ENCODE peak calls at places on chromosome 12, in five cellular contexts. R, J, U, C and T are unnamed samples.

GRCh38 chr12:105947906-105948305 is 190.8 kb downstream of the NUAK1 start:
- DNase-seq in J (no peak), C (no peak), U (no peak), R (no peak), T (no peak)

GRCh38 chr12:113184900-113185179 is 438 bp downstream of the DDX54 start:
- DNase-seq in J (peak), U (peak), C (peak), R (peak), T (peak)

GRCh38 chr12:43459285-43459684 is 92.7 kb downstream of the ADAMTS20 start:
- DNase-seq in J (no peak), C (no peak), R (no peak), U (no peak), T (no peak)

GRCh38 chr12:106090586-106091411 is 48.0 kb downstream of the NUAK1 start:
- DNase-seq in R (no peak), C (no peak), J (no peak), U (no peak), T (peak)

GRCh38 chr12:124352839-124353238 is 57.9 kb downstream of the RFLNA start:
- DNase-seq in C (peak), R (no peak), J (no peak), U (no peak), T (peak)

GRCh38 chr12:125100551-125101434 is 35.6 kb downstream of the AACS start:
- DNase-seq in R (no peak), U (no peak), J (no peak), C (no peak), T (no peak)

GRCh38 chr12:49026678-49027480 is 8.3 kb upstream of the PRKAG1 start:
- DNase-seq in U (no peak), J (no peak), C (no peak), R (no peak), T (no peak)

GRCh38 chr12:153080-153746 is 60.7 kb downstream of the SLC6A12 start:
- DNase-seq in C (peak), U (no peak), R (peak), J (no peak), T (peak)

GRCh38 chr12:77161944-77162343 is 96.6 kb upstream of the E2F7 start:
- DNase-seq in J (no peak), U (no peak), C (no peak), R (no peak), T (no peak)

GRCh38 chr12:52186135-52186840 is 5.5 kb downstream of the KRT80 start:
- DNase-seq in R (no peak), C (no peak), U (no peak), J (no peak), T (peak)

GRCh38 chr12:57899010-57899662 is 42.2 kb upstream of the ATP23 start:
- DNase-seq in R (no peak), C (no peak), U (no peak), J (no peak), T (peak)

GRCh38 chr12:103495158-103495782 is 498 bp downstream of the C12orf42 start:
- DNase-seq in C (no peak), J (no peak), R (no peak), U (no peak), T (no peak)

GRCh38 chr12:46149905-46150304 is 118.9 kb downstream of the SLC38A1 start:
- DNase-seq in C (no peak), U (no peak), J (no peak), R (no peak), T (no peak)

GRCh38 chr12:120007272-120007671 is 18.2 kb downstream of the BICDL1 start:
- DNase-seq in R (no peak), C (no peak), U (no peak), J (no peak), T (no peak)

GRCh38 chr12:115740586-115741155 is 536.8 kb downstream of the MED13L start:
- DNase-seq in C (no peak), J (no peak), U (no peak), R (no peak), T (no peak)

GRCh38 chr12:130459916-130460315 is 122.2 kb downstream of the PIWIL1 start:
- DNase-seq in J (no peak), R (no peak), C (no peak), U (no peak), T (no peak)

GRCh38 chr12:125090437-125090836 is 25.2 kb downstream of the AACS start:
- DNase-seq in R (no peak), C (no peak), J (no peak), U (no peak), T (no peak)

GRCh38 chr12:51662728-51663154 is 71.7 kb downstream of the SCN8A start:
- DNase-seq in R (no peak), U (no peak), J (no peak), C (no peak), T (no peak)

GRCh38 chr12:66072135-66072534 is 58.4 kb downstream of the LLPH start:
- DNase-seq in C (no peak), U (no peak), J (no peak), R (no peak), T (no peak)

GRCh38 chr12:132030367-132031038 is 80.8 kb downstream of the EP400 start:
- DNase-seq in J (peak), R (no peak), C (no peak), U (no peak), T (no peak)

GRCh38 chr12:46942579-46942978 is 116.8 kb upstream of the SLC38A4 start:
- DNase-seq in J (no peak), R (no peak), C (no peak), U (no peak), T (peak)

GRCh38 chr12:117038919-117039318 is 60.3 kb downstream of the TESC start:
- DNase-seq in C (no peak), R (no peak), U (no peak), J (no peak), T (no peak)

GRCh38 chr12:91335724-91336123 is 153.1 kb upstream of the DCN start:
- DNase-seq in C (no peak), R (no peak), U (no peak), J (no peak), T (peak)

GRCh38 chr12:19129486-19130223 is at the start of gene PLEKHA5:
- DNase-seq in R (peak), U (peak), C (peak), J (peak), T (peak)

GRCh38 chr12:14962180-14962579 is 779 bp upstream of the ARHGDIB start:
- DNase-seq in U (no peak), R (no peak), J (no peak), C (no peak), T (no peak)

GRCh38 chr12:123923038-123923437 is 49.6 kb downstream of the CCDC92 start:
- DNase-seq in C (no peak), R (no peak), U (no peak), J (no peak), T (no peak)